ENCODE peak calls at places on chromosome 11, in seven cellular contexts. One of them, this sample, is unnamed.

GRCh38 chr11:68942751-68943271 is 38.0 kb downstream of the MRGPRD start:
- DNase-seq in lung: no peak
- DNase-seq in CD8-positive, alpha-beta T cell: no peak
- DNase-seq in retinal pigment epithelial cell: no peak
- DNase-seq in neural progenitor cell: no peak
- DNase-seq in body of pancreas: no peak
- DNase-seq in A549: no peak
- DNase-seq in this sample: no peak

GRCh38 chr11:15179167-15179566 is 64.4 kb downstream of the INSC start:
- DNase-seq in lung: no peak
- DNase-seq in CD8-positive, alpha-beta T cell: no peak
- DNase-seq in retinal pigment epithelial cell: peak
- DNase-seq in neural progenitor cell: no peak
- DNase-seq in body of pancreas: no peak
- DNase-seq in A549: no peak
- DNase-seq in this sample: no peak

GRCh38 chr11:66494458-66494857 is 14.2 kb downstream of the DPP3 start:
- DNase-seq in lung: no peak
- DNase-seq in CD8-positive, alpha-beta T cell: no peak
- DNase-seq in retinal pigment epithelial cell: no peak
- DNase-seq in neural progenitor cell: no peak
- DNase-seq in body of pancreas: no peak
- DNase-seq in A549: no peak
- DNase-seq in this sample: no peak

GRCh38 chr11:62552931-62553838 is 6.6 kb upstream of the AHNAK start:
- DNase-seq in lung: peak
- DNase-seq in CD8-positive, alpha-beta T cell: peak
- DNase-seq in retinal pigment epithelial cell: peak
- DNase-seq in neural progenitor cell: peak
- DNase-seq in body of pancreas: peak
- DNase-seq in A549: peak
- DNase-seq in this sample: no peak

GRCh38 chr11:55726715-55727324 is 46.4 kb upstream of the OR5D13 start:
- DNase-seq in lung: no peak
- DNase-seq in CD8-positive, alpha-beta T cell: no peak
- DNase-seq in retinal pigment epithelial cell: no peak
- DNase-seq in neural progenitor cell: no peak
- DNase-seq in body of pancreas: no peak
- DNase-seq in A549: peak
- DNase-seq in this sample: no peak

GRCh38 chr11:131279685-131280084 is 90.7 kb upstream of the NTM start:
- DNase-seq in lung: no peak
- DNase-seq in CD8-positive, alpha-beta T cell: no peak
- DNase-seq in retinal pigment epithelial cell: no peak
- DNase-seq in neural progenitor cell: no peak
- DNase-seq in body of pancreas: no peak
- DNase-seq in A549: no peak
- DNase-seq in this sample: no peak

GRCh38 chr11:12075822-12076821 is 34.3 kb upstream of the MICAL2 start:
- DNase-seq in lung: peak
- DNase-seq in CD8-positive, alpha-beta T cell: no peak
- DNase-seq in retinal pigment epithelial cell: peak
- DNase-seq in neural progenitor cell: no peak
- DNase-seq in body of pancreas: no peak
- DNase-seq in A549: peak
- DNase-seq in this sample: no peak

GRCh38 chr11:61152816-61153592 is 8.2 kb downstream of the VPS37C start:
- DNase-seq in lung: no peak
- DNase-seq in CD8-positive, alpha-beta T cell: no peak
- DNase-seq in retinal pigment epithelial cell: peak
- DNase-seq in neural progenitor cell: no peak
- DNase-seq in body of pancreas: no peak
- DNase-seq in A549: no peak
- DNase-seq in this sample: no peak

GRCh38 chr11:774873-775592 is 2.3 kb downstream of the GATD1 start:
- DNase-seq in lung: no peak
- DNase-seq in CD8-positive, alpha-beta T cell: no peak
- DNase-seq in retinal pigment epithelial cell: no peak
- DNase-seq in neural progenitor cell: peak
- DNase-seq in body of pancreas: peak
- DNase-seq in A549: no peak
- DNase-seq in this sample: no peak

GRCh38 chr11:61793829-61794204 is 1.1 kb downstream of the FEN1 start:
- DNase-seq in lung: no peak
- DNase-seq in CD8-positive, alpha-beta T cell: no peak
- DNase-seq in retinal pigment epithelial cell: no peak
- DNase-seq in neural progenitor cell: no peak
- DNase-seq in body of pancreas: no peak
- DNase-seq in A549: no peak
- DNase-seq in this sample: no peak

GRCh38 chr11:121864660-121865059 is 251.4 kb downstream of the BLID start:
- DNase-seq in lung: no peak
- DNase-seq in CD8-positive, alpha-beta T cell: no peak
- DNase-seq in retinal pigment epithelial cell: no peak
- DNase-seq in neural progenitor cell: no peak
- DNase-seq in body of pancreas: no peak
- DNase-seq in A549: no peak
- DNase-seq in this sample: no peak

GRCh38 chr11:34653851-34654490 is 33.1 kb downstream of the EHF start:
- DNase-seq in lung: peak
- DNase-seq in CD8-positive, alpha-beta T cell: no peak
- DNase-seq in retinal pigment epithelial cell: peak
- DNase-seq in neural progenitor cell: peak
- DNase-seq in body of pancreas: peak
- DNase-seq in A549: peak
- DNase-seq in this sample: no peak
- TF ChIP-seq CTCF in lung: no peak
- TF ChIP-seq CTCF in CD8-positive, alpha-beta T cell: no peak
- TF ChIP-seq CTCF in retinal pigment epithelial cell: peak
- TF ChIP-seq CTCF in neural progenitor cell: no peak
- TF ChIP-seq CTCF in body of pancreas: peak
- TF ChIP-seq CTCF in A549: peak
- TF ChIP-seq CTCF in this sample: no peak

GRCh38 chr11:16807306-16807705 is 68.9 kb downstream of the C11orf58 start:
- DNase-seq in lung: no peak
- DNase-seq in CD8-positive, alpha-beta T cell: no peak
- DNase-seq in retinal pigment epithelial cell: no peak
- DNase-seq in neural progenitor cell: no peak
- DNase-seq in body of pancreas: no peak
- DNase-seq in A549: no peak
- DNase-seq in this sample: no peak

GRCh38 chr11:16805942-16806341 is 67.5 kb downstream of the C11orf58 start:
- DNase-seq in lung: no peak
- DNase-seq in CD8-positive, alpha-beta T cell: no peak
- DNase-seq in retinal pigment epithelial cell: no peak
- DNase-seq in neural progenitor cell: no peak
- DNase-seq in body of pancreas: no peak
- DNase-seq in A549: peak
- DNase-seq in this sample: no peak

GRCh38 chr11:16809901-16810668 is 71.6 kb downstream of the C11orf58 start:
- DNase-seq in lung: no peak
- DNase-seq in CD8-positive, alpha-beta T cell: no peak
- DNase-seq in retinal pigment epithelial cell: no peak
- DNase-seq in neural progenitor cell: no peak
- DNase-seq in body of pancreas: peak
- DNase-seq in A549: no peak
- DNase-seq in this sample: no peak

GRCh38 chr11:16804104-16804947 is 65.9 kb downstream of the C11orf58 start:
- DNase-seq in lung: no peak
- DNase-seq in CD8-positive, alpha-beta T cell: no peak
- DNase-seq in retinal pigment epithelial cell: no peak
- DNase-seq in neural progenitor cell: no peak
- DNase-seq in body of pancreas: peak
- DNase-seq in A549: no peak
- DNase-seq in this sample: no peak

DNA sequence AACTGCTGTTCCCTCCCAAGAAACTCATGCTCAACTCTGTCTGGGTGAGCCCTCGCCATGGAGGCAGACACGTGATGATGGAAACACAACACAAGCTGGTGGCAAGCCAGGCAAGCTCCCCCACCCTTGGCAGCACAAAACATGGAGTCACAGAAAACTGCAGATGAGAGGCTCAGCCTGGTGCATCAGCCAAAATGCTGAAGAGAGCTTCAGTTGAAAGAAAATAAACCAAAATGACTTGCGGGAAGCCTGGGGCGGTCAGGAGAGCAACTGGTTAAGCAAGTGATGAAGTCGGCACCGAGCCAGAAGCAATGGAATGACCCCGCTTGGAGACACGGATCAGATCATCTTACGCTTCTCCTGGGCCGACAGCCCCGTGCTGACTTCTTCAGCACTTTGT is 68.3 kb downstream of the C11orf58 start:
- DNase-seq in lung: no peak
- DNase-seq in CD8-positive, alpha-beta T cell: no peak
- DNase-seq in retinal pigment epithelial cell: no peak
- DNase-seq in neural progenitor cell: no peak
- DNase-seq in body of pancreas: no peak
- DNase-seq in A549: no peak
- DNase-seq in this sample: no peak
- TF ChIP-seq CTCF in lung: no peak
- TF ChIP-seq CTCF in CD8-positive, alpha-beta T cell: no peak
- TF ChIP-seq CTCF in retinal pigment epithelial cell: no peak
- TF ChIP-seq CTCF in neural progenitor cell: no peak
- TF ChIP-seq CTCF in body of pancreas: no peak
- TF ChIP-seq CTCF in A549: no peak
- TF ChIP-seq CTCF in this sample: no peak

GRCh38 chr11:18253778-18254338 is 5.4 kb upstream of the SAA2 start:
- DNase-seq in lung: no peak
- DNase-seq in CD8-positive, alpha-beta T cell: no peak
- DNase-seq in retinal pigment epithelial cell: no peak
- DNase-seq in neural progenitor cell: no peak
- DNase-seq in body of pancreas: no peak
- DNase-seq in A549: no peak
- DNase-seq in this sample: no peak
- TF ChIP-seq CTCF in lung: no peak
- TF ChIP-seq CTCF in CD8-positive, alpha-beta T cell: no peak
- TF ChIP-seq CTCF in retinal pigment epithelial cell: no peak
- TF ChIP-seq CTCF in neural progenitor cell: no peak
- TF ChIP-seq CTCF in body of pancreas: no peak
- TF ChIP-seq CTCF in A549: no peak
- TF ChIP-seq CTCF in this sample: no peak

GRCh38 chr11:125364085-125364822 is 131.8 kb downstream of the FEZ1 start:
- DNase-seq in lung: no peak
- DNase-seq in CD8-positive, alpha-beta T cell: no peak
- DNase-seq in retinal pigment epithelial cell: no peak
- DNase-seq in neural progenitor cell: no peak
- DNase-seq in body of pancreas: no peak
- DNase-seq in A549: no peak
- DNase-seq in this sample: no peak
- TF ChIP-seq CTCF in lung: no peak
- TF ChIP-seq CTCF in CD8-positive, alpha-beta T cell: no peak
- TF ChIP-seq CTCF in retinal pigment epithelial cell: peak
- TF ChIP-seq CTCF in neural progenitor cell: peak
- TF ChIP-seq CTCF in body of pancreas: no peak
- TF ChIP-seq CTCF in A549: no peak
- TF ChIP-seq CTCF in this sample: no peak

GRCh38 chr11:43359432-43359818 is 705 bp downstream of the TTC17 start:
- DNase-seq in lung: no peak
- DNase-seq in CD8-positive, alpha-beta T cell: no peak
- DNase-seq in retinal pigment epithelial cell: no peak
- DNase-seq in neural progenitor cell: no peak
- DNase-seq in body of pancreas: no peak
- DNase-seq in A549: peak
- DNase-seq in this sample: no peak
- TF ChIP-seq CTCF in lung: no peak
- TF ChIP-seq CTCF in CD8-positive, alpha-beta T cell: no peak
- TF ChIP-seq CTCF in retinal pigment epithelial cell: no peak
- TF ChIP-seq CTCF in neural progenitor cell: no peak
- TF ChIP-seq CTCF in body of pancreas: no peak
- TF ChIP-seq CTCF in A549: no peak
- TF ChIP-seq CTCF in this sample: no peak

DNA sequence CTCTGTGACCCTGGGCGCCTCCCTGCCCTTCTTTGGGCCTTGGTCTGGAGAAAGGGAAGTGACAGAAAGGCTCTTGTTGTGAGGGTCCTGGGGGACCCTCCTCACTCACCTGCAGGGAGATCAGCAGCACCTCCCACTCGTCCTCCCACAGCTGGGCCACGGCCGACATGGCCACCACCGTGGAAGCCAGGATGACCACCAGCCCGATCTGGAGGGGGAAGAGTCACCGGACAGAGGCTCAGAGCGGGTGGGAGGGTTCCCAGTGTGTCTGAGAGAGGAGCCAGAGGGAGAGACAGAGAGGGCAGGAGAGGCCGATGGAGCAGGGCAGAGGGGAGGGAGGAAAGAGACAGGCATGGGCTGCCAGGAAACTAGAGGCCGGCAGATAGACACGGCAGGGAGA is 16.8 kb upstream of the KLHL35 start:
- DNase-seq in lung: no peak
- DNase-seq in CD8-positive, alpha-beta T cell: no peak
- DNase-seq in retinal pigment epithelial cell: no peak
- DNase-seq in neural progenitor cell: no peak
- DNase-seq in body of pancreas: no peak
- DNase-seq in A549: no peak
- DNase-seq in this sample: no peak
- TF ChIP-seq CTCF in lung: no peak
- TF ChIP-seq CTCF in CD8-positive, alpha-beta T cell: no peak
- TF ChIP-seq CTCF in retinal pigment epithelial cell: no peak
- TF ChIP-seq CTCF in neural progenitor cell: no peak
- TF ChIP-seq CTCF in body of pancreas: no peak
- TF ChIP-seq CTCF in A549: no peak
- TF ChIP-seq CTCF in this sample: no peak

GRCh38 chr11:86063536-86063935 is 5.3 kb downstream of the PICALM start:
- DNase-seq in lung: no peak
- DNase-seq in CD8-positive, alpha-beta T cell: no peak
- DNase-seq in retinal pigment epithelial cell: no peak
- DNase-seq in neural progenitor cell: no peak
- DNase-seq in body of pancreas: no peak
- DNase-seq in A549: no peak
- DNase-seq in this sample: no peak
- TF ChIP-seq CTCF in lung: no peak
- TF ChIP-seq CTCF in CD8-positive, alpha-beta T cell: no peak
- TF ChIP-seq CTCF in retinal pigment epithelial cell: no peak
- TF ChIP-seq CTCF in neural progenitor cell: no peak
- TF ChIP-seq CTCF in body of pancreas: no peak
- TF ChIP-seq CTCF in A549: no peak
- TF ChIP-seq CTCF in this sample: no peak

GRCh38 chr11:11022126-11022730 is 164.4 kb upstream of the ZBED5 start:
- DNase-seq in lung: no peak
- DNase-seq in CD8-positive, alpha-beta T cell: no peak
- DNase-seq in retinal pigment epithelial cell: no peak
- DNase-seq in neural progenitor cell: no peak
- DNase-seq in body of pancreas: no peak
- DNase-seq in A549: peak
- DNase-seq in this sample: no peak
- TF ChIP-seq CTCF in lung: peak
- TF ChIP-seq CTCF in CD8-positive, alpha-beta T cell: peak
- TF ChIP-seq CTCF in retinal pigment epithelial cell: peak
- TF ChIP-seq CTCF in neural progenitor cell: peak
- TF ChIP-seq CTCF in body of pancreas: peak
- TF ChIP-seq CTCF in A549: peak
- TF ChIP-seq CTCF in this sample: peak

This sample was measured in neural crest cell.